ENCODE peak calls at places on chromosomes 6 and 20, in seven cellular contexts. R is NCI-H774, K is RPMI7951, X is HEK293T, L is T47D, F is suprapubic skin, A is amniotic stem cell. H is an unnamed sample.
A peak's percentile ranks its signal among the peaks of the same experiment; 100 is the strongest.

GRCh38 chr6:12608016-12608860 is 108.3 kb upstream of the PHACTR1 start:
- DNase-seq in R (no peak), K (peak; percentile 56), X (no peak), L (no peak), F (no peak), A (no peak), H (no peak)

GRCh38 chr6:155272353-155273222 is 8.8 kb downstream of the CLDN20 start:
- DNase-seq in R (no peak), K (peak; percentile 5), X (no peak), L (no peak), F (no peak), A (no peak), H (no peak)

GRCh38 chr6:123534264-123534663 is 102.5 kb downstream of the TRDN start:
- DNase-seq in R (no peak), K (no peak), X (no peak), L (no peak), F (no peak), A (no peak), H (no peak)

GRCh38 chr6:26550250-26550993 is 12.3 kb downstream of the HMGN4 start:
- DNase-seq in R (peak; percentile 51), K (peak; percentile 74), X (no peak), L (no peak), F (no peak), A (no peak), H (no peak)

GRCh38 chr6:129750390-129750789 is 40.4 kb upstream of the ARHGAP18 start:
- DNase-seq in R (no peak), K (no peak), X (no peak), L (no peak), F (no peak), A (no peak), H (no peak)

GRCh38 chr6:44399991-44400390 is 12.5 kb downstream of the CDC5L start:
- DNase-seq in R (no peak), K (no peak), X (no peak), L (no peak), F (no peak), A (no peak), H (no peak)

GRCh38 chr6:11370191-11371018 is 137.9 kb upstream of the NEDD9 start:
- DNase-seq in R (no peak), K (no peak), X (no peak), L (no peak), F (no peak), A (no peak), H (no peak)

GRCh38 chr6:10641494-10641893 is 52.9 kb downstream of the C6orf52 start:
- DNase-seq in R (no peak), K (no peak), X (no peak), L (no peak), F (no peak), A (no peak), H (no peak)

GRCh38 chr6:161369339-161369738 is 95.5 kb upstream of the AGPAT4 start:
- DNase-seq in R (no peak), K (peak; percentile 96), X (no peak), L (no peak), F (no peak), A (no peak), H (no peak)

GRCh38 chr20:16048881-16049280 is 524.4 kb downstream of the KIF16B start:
- DNase-seq in R (no peak), K (peak; percentile 7), X (no peak), L (no peak), F (no peak), A (no peak), H (no peak)

GRCh38 chr6:100464910-100465700 is at the start of gene SIM1:
- DNase-seq in R (peak; percentile 99), K (peak; percentile 83), X (peak; percentile 83), L (no peak), F (no peak), A (no peak), H (no peak)

GRCh38 chr6:168928012-168928411 is 325.6 kb downstream of the THBS2 start:
- DNase-seq in R (no peak), K (no peak), X (no peak), L (no peak), F (no peak), A (no peak), H (no peak)

GRCh38 chr6:35602133-35602946 is 86.4 kb downstream of the FKBP5 start:
- DNase-seq in R (peak; percentile 12), K (peak; percentile 26), X (no peak), L (no peak), F (no peak), A (no peak), H (no peak)

GRCh38 chr6:1713016-1713600 is 103.4 kb downstream of the FOXC1 start:
- DNase-seq in R (no peak), K (no peak), X (no peak), L (no peak), F (no peak), A (no peak), H (no peak)

GRCh38 chr6:45127185-45127584 is 200.9 kb upstream of the RUNX2 start:
- DNase-seq in R (no peak), K (no peak), X (no peak), L (no peak), F (no peak), A (no peak), H (no peak)

GRCh38 chr6:99559056-99559455 is 9.4 kb downstream of the CCNC start:
- DNase-seq in R (no peak), K (no peak), X (no peak), L (no peak), F (no peak), A (no peak), H (no peak)

GRCh38 chr20:1893721-1894470 is 1.3 kb upstream of the SIRPA start:
- DNase-seq in R (no peak), K (no peak), X (no peak), L (no peak), F (no peak), A (no peak), H (no peak)

GRCh38 chr20:10115021-10115420 is 80.2 kb downstream of the ANKEF1 start:
- DNase-seq in R (no peak), K (peak; percentile 99), X (no peak), L (no peak), F (no peak), A (no peak), H (no peak)

GRCh38 chr20:38550274-38550673 is 30.7 kb upstream of the ADIG start:
- DNase-seq in R (no peak), K (peak; percentile 14), X (peak; percentile 17), L (no peak), F (no peak), A (no peak), H (no peak)

GRCh38 chr6:24827162-24827561 is 28.4 kb upstream of the ARMH2 start:
- DNase-seq in R (no peak), K (no peak), X (no peak), L (no peak), F (no peak), A (no peak), H (no peak)

GRCh38 chr20:19849341-19850189 is 91.5 kb downstream of the RIN2 start:
- DNase-seq in R (no peak), K (peak; percentile 55), X (no peak), L (no peak), F (no peak), A (no peak), H (no peak)

GRCh38 chr6:147774856-147775255 is 266.4 kb downstream of the SAMD5 start:
- DNase-seq in R (no peak), K (no peak), X (peak; percentile 34), L (no peak), F (no peak), A (no peak), H (no peak)

GRCh38 chr6:150037526-150038201 is 12.3 kb upstream of the RAET1L start:
- DNase-seq in R (no peak), K (no peak), X (no peak), L (no peak), F (peak; percentile 67), A (no peak), H (no peak)

H was measured in LNCaP clone FGC.